ENCODE peak calls at places on chromosomes 4 and X, in four cellular contexts. B, Y, H and A are unnamed samples.

GRCh38 chr4:153014460-153014859 is 78.3 kb downstream of the FHDC1 start:
- DNase-seq in B (no peak), Y (no peak), H (no peak), A (no peak)

GRCh38 chr4:26127851-26128337 is 192.9 kb upstream of the RBPJ start:
- DNase-seq in B (peak; percentile 14), Y (no peak), H (no peak), A (no peak)

GRCh38 chrX:24395775-24396174 is 35.3 kb downstream of the SUPT20HL1 start:
- DNase-seq in B (peak; percentile 37), Y (peak; percentile 36), H (no peak), A (no peak)

GRCh38 chrX:40108959-40109287 is 11.2 kb upstream of the BCOR start:
- DNase-seq in B (peak; percentile 53), Y (peak; percentile 65), H (peak; percentile 91), A (peak; percentile 74)

GRCh38 chr4:111475001-111475400 is 670.3 kb upstream of the FAM241A start:
- DNase-seq in B (peak; percentile 5), Y (no peak), H (no peak), A (no peak)

GRCh38 chr4:242121-242848 is 63.0 kb downstream of the ZNF732 start:
- DNase-seq in B (peak; percentile 85), Y (peak; percentile 36), H (peak; percentile 59), A (no peak)

GRCh38 chr4:157075811-157076577 is at the start of gene GLRB:
- DNase-seq in B (peak; percentile 41), Y (no peak), H (peak; percentile 63), A (peak; percentile 70)

GRCh38 chrX:38260231-38260630 is 39.6 kb upstream of the SRPX start:
- DNase-seq in B (no peak), Y (no peak), H (no peak), A (no peak)

GRCh38 chr4:28555851-28556250 is 1695.2 kb downstream of the STIM2 start:
- DNase-seq in B (no peak), Y (no peak), H (no peak), A (no peak)

GRCh38 chr4:164383187-164384181 is 370.4 kb upstream of the SMIM31 start:
- DNase-seq in B (no peak), Y (peak; percentile 14), H (no peak), A (peak; percentile 69)

GRCh38 chrX:23503835-23504539 is 163.3 kb upstream of the PRDX4 start:
- DNase-seq in B (peak; percentile 85), Y (peak; percentile 84), H (peak; percentile 81), A (no peak)

GRCh38 chr4:24473309-24473721 is 111.0 kb downstream of the DHX15 start:
- DNase-seq in B (peak; percentile 53), Y (peak; percentile 16), H (no peak), A (no peak)

GRCh38 chrX:153609917-153610833 is 11.2 kb upstream of the CCNQ start:
- DNase-seq in B (peak; percentile 73), Y (peak; percentile 87), H (peak; percentile 87), A (peak; percentile 87)

GRCh38 chrX:7088968-7089615 is 58.4 kb upstream of the STS start:
- DNase-seq in B (peak; percentile 4), Y (no peak), H (no peak), A (no peak)

GRCh38 chr4:165738571-165738970 is 134.5 kb upstream of the TLL1 start:
- DNase-seq in B (no peak), Y (no peak), H (no peak), A (no peak)